ENCODE peak calls at places on chromosomes 6 and 20, in seven cellular contexts. B is nephron progenitor cell, L is fibroblast of the aortic adventitia, U is WTC11, Y is BE2C, E is heart right ventricle, R is GM12865. D is an unnamed sample.

GRCh38 chr6:20034408-20034769 is 177.9 kb downstream of the MBOAT1 start:
- DNase-seq in U (no peak), R (no peak), L (no peak), E (no peak), Y (no peak), B (no peak), D (no peak)

GRCh38 chr20:60000271-60001026 is 42.2 kb downstream of the CDH26 start:
- DNase-seq in U (no peak), R (no peak), B (no peak), L (no peak), Y (no peak), E (no peak), D (no peak)

GRCh38 chr20:944774-945410 is 28.8 kb upstream of the ANGPT4 start:
- DNase-seq in R (no peak), B (no peak), E (no peak), Y (no peak), U (peak), L (no peak), D (no peak)

GRCh38 chr20:53752583-53752970 is 158.9 kb upstream of the ZNF217 start:
- DNase-seq in B (no peak), U (no peak), Y (no peak), R (no peak), L (no peak), E (no peak), D (no peak)

GRCh38 chr20:25270829-25271251 is 23.0 kb downstream of the PYGB start:
- DNase-seq in E (no peak), U (peak), B (no peak), Y (peak), R (no peak), L (no peak), D (no peak)

GRCh38 chr20:58045156-58045555 is 183.3 kb downstream of the ANKRD60 start:
- DNase-seq in R (no peak), B (no peak), U (no peak), E (no peak), L (no peak), Y (no peak), D (no peak)

GRCh38 chr20:45307076-45307645 is 521 bp downstream of the RBPJL start:
- DNase-seq in B (peak), R (no peak), E (no peak), U (peak), L (no peak), Y (no peak), D (no peak)

GRCh38 chr6:38975621-38976049 is 72.9 kb upstream of the GLP1R start:
- DNase-seq in E (no peak), Y (no peak), U (no peak), L (peak), B (no peak), R (no peak), D (no peak)

GRCh38 chr6:148548065-148548748 is 198.6 kb upstream of the UST start:
- DNase-seq in E (peak), Y (peak), R (no peak), B (no peak), L (peak), U (no peak), D (no peak)

GRCh38 chr6:116034327-116034726 is 26.4 kb downstream of the FRK start:
- DNase-seq in U (no peak), E (no peak), B (no peak), L (peak), R (no peak), Y (no peak), D (no peak)

GRCh38 chr6:37125779-37126553 is 44.0 kb upstream of the PIM1 start:
- DNase-seq in E (no peak), R (no peak), U (peak), Y (no peak), L (no peak), B (peak), D (no peak)

GRCh38 chr6:148827421-148827820 is 80.6 kb downstream of the UST start:
- DNase-seq in B (no peak), E (no peak), L (peak), U (no peak), Y (no peak), R (no peak), D (no peak)

GRCh38 chr20:50226093-50226974 is 35.7 kb downstream of the CEBPB start:
- DNase-seq in E (no peak), U (no peak), Y (no peak), B (no peak), R (no peak), L (peak), D (no peak)

GRCh38 chr6:53233309-53233708 is 84.7 kb upstream of the GCM1 start:
- DNase-seq in Y (no peak), U (no peak), E (no peak), B (no peak), L (no peak), R (no peak), D (no peak)

GRCh38 chr20:48313346-48313745 is 514.5 kb downstream of the PREX1 start:
- DNase-seq in Y (no peak), B (no peak), U (no peak), L (no peak), R (no peak), E (no peak), D (no peak)

GRCh38 chr6:112004397-112005341 is 49.2 kb upstream of the CCN6 start:
- DNase-seq in U (no peak), Y (no peak), E (no peak), L (peak), B (no peak), R (no peak), D (no peak)

GRCh38 chr6:132215805-132216204 is 185.5 kb downstream of the MOXD1 start:
- DNase-seq in U (no peak), L (no peak), E (no peak), B (no peak), R (no peak), Y (no peak), D (no peak)

GRCh38 chr6:167682546-167683027 is 144.1 kb upstream of the AFDN start:
- DNase-seq in R (no peak), B (no peak), E (no peak), Y (no peak), L (no peak), U (no peak), D (no peak)

GRCh38 chr6:134106702-134107101 is 54.3 kb upstream of the SLC2A12 start:
- DNase-seq in E (no peak), B (no peak), U (no peak), L (no peak), R (no peak), Y (no peak), D (no peak)

GRCh38 chr6:81003156-81003555 is 749.3 kb downstream of the TENT5A start:
- DNase-seq in Y (no peak), E (no peak), R (no peak), B (no peak), U (no peak), L (peak), D (no peak)

GRCh38 chr6:41371992-41372525 is 36.7 kb downstream of the NCR2 start:
- DNase-seq in E (no peak), Y (no peak), R (no peak), B (peak), U (peak), L (peak), D (peak)

GRCh38 chr6:35427851-35428321 is 24.3 kb upstream of the FANCE start:
- DNase-seq in E (no peak), R (no peak), U (no peak), Y (no peak), B (no peak), L (peak), D (no peak)

GRCh38 chr20:9807176-9807575 is 31.7 kb downstream of the PAK5 start:
- DNase-seq in R (no peak), L (no peak), E (no peak), Y (no peak), U (no peak), B (no peak), D (no peak)

GRCh38 chr6:12414096-12414675 is 124.0 kb downstream of the EDN1 start:
- DNase-seq in U (no peak), L (peak), B (no peak), R (no peak), E (no peak), Y (no peak), D (no peak)

GRCh38 chr6:158321960-158322359 is 9.7 kb downstream of the TULP4 start:
- DNase-seq in B (no peak), E (no peak), Y (no peak), R (no peak), U (no peak), L (peak), D (no peak)

GRCh38 chr20:47238780-47239769 is 117.4 kb downstream of the ZMYND8 start:
- DNase-seq in L (no peak), E (no peak), R (no peak), B (no peak), U (no peak), Y (no peak), D (no peak)

GRCh38 chr20:47598911-47599745 is 97.4 kb downstream of the NCOA3 start:
- DNase-seq in Y (no peak), E (no peak), B (no peak), L (no peak), R (no peak), U (no peak), D (no peak)

GRCh38 chr6:125230674-125231073 is 71.1 kb downstream of the HDDC2 start:
- DNase-seq in E (no peak), U (no peak), L (peak), B (no peak), Y (no peak), R (no peak), D (no peak)

GRCh38 chr20:8853805-8854338 is 215.0 kb upstream of the PLCB4 start:
- DNase-seq in R (peak), L (peak), E (no peak), U (no peak), B (peak), Y (peak), D (peak)

GRCh38 chr6:51360287-51360686 is 541.6 kb downstream of the TFAP2B start:
- DNase-seq in L (no peak), R (no peak), Y (no peak), B (no peak), U (no peak), E (no peak), D (no peak)

GRCh38 chr6:161273752-161274487 is at the start of gene AGPAT4:
- DNase-seq in Y (peak), E (no peak), B (peak), L (peak), R (peak), U (peak), D (peak)

GRCh38 chr6:3011592-3011991 is 11.9 kb downstream of the NQO2 start:
- DNase-seq in L (no peak), R (no peak), U (no peak), E (no peak), B (no peak), Y (no peak), D (no peak)

GRCh38 chr20:11098888-11099287 is 425.1 kb upstream of the JAG1 start:
- DNase-seq in U (peak), E (no peak), L (no peak), B (no peak), R (no peak), Y (no peak), D (no peak)

GRCh38 chr6:52391599-52391998 is 28.5 kb upstream of the EFHC1 start:
- DNase-seq in E (no peak), U (no peak), L (no peak), B (no peak), R (no peak), Y (no peak), D (no peak)

GRCh38 chr6:5379647-5380242 is 118.4 kb downstream of the FARS2 start:
- DNase-seq in B (peak), U (peak), R (peak), Y (peak), L (peak), E (no peak), D (peak)

GRCh38 chr20:2652724-2653510 is 485 bp downstream of the NOP56 start:
- DNase-seq in Y (peak), E (peak), U (no peak), B (no peak), L (peak), R (peak), D (peak)

DNA sequence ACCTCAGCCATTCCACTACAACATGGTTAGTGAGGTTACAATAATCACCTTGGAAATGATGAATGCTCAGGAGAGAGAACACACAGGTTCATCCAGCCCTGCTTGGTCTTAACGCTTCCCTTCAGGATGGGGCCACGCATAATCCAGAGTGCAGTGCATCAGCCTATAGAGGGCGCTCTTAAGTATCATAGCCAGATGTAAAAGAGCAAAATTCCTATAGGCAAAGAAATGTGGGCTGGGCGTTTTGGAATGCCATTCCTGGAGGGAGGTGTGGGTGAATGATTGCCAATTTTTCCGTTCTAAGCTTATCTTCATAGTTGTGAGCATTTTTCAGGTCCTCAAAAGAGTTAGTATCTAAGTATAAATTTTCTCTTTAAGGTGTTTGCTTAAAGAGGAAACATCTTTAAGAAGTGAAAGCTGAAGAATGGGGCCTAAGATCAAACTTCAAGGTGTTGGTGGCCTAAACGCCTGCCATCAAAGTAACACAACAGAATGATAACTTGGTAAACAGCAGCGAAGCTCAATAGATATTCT is 1.8 kb downstream of the RIPOR2 start:
- DNase-seq in U (peak), Y (peak), E (no peak), L (no peak), B (peak), R (peak), D (no peak)
- TF ChIP-seq CTCF in U (peak), Y (peak), E (peak), L (peak), B (peak), R (peak), D (peak)

GRCh38 chr6:78578430-78578829 is 288.9 kb upstream of the IRAK1BP1 start:
- DNase-seq in B (no peak), Y (no peak), U (no peak), L (no peak), E (no peak), R (no peak), D (no peak)
- TF ChIP-seq CTCF in B (no peak), Y (no peak), U (no peak), L (no peak), E (no peak), R (no peak), D (no peak)

GRCh38 chr6:142462260-142462659 is 160.5 kb downstream of the ADGRG6 start:
- DNase-seq in E (no peak), U (peak), R (no peak), L (no peak), B (no peak), Y (no peak), D (no peak)
- TF ChIP-seq CTCF in E (no peak), U (no peak), R (peak), L (peak), B (no peak), Y (peak), D (no peak)

DNA sequence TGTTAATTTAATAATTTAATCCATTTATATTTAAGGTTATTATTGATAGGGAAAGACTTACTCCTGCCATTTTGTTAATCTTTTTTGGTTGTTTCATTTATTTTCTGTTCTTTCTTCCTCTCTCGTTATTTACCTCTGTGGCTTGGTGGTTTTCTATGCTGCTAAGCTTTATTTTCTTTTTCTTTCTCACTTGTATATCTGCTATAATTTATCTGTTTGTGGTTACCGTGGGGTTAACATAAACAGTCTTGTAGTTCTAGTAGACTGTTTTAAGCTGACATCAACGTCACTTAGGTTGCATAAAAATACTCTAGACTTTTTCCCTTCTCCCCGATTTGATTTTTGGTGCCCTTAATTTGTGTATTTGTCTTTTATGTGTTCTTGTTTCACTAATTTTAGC is 381.3 kb upstream of the SPTLC3 start:
- DNase-seq in R (no peak), U (no peak), E (no peak), B (no peak), Y (no peak), L (no peak), D (no peak)
- TF ChIP-seq CTCF in R (no peak), U (no peak), E (no peak), B (no peak), Y (no peak), L (no peak), D (no peak)

DNA sequence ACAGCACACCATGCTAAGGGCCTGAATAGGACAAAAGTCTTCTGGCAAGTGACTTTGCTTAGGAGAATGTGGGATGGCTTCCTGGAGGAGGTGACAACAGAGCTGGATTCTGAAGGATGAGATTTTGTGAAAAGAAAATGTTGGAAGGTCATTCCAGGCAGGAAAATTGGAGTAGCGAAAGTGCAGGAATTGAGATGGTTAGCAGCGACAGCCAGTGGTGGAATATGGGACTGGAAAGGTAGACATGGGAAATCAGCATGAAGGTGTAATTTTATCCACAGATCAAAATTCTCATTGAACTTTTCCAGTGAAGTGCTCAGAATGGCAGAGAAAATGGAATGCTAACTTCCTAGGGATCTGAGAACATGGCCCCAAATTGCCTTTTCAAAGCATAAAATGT is 5.7 kb upstream of the BACH2 start:
- DNase-seq in U (no peak), B (no peak), E (no peak), L (no peak), Y (no peak), R (no peak), D (no peak)
- TF ChIP-seq CTCF in U (no peak), B (no peak), E (no peak), L (peak), Y (peak), R (no peak), D (no peak)

GRCh38 chr6:169487579-169488205 is 214.1 kb downstream of the WDR27 start:
- DNase-seq in R (no peak), Y (no peak), E (no peak), L (peak), U (no peak), B (no peak), D (no peak)
- TF ChIP-seq CTCF in R (no peak), Y (peak), E (peak), L (no peak), U (no peak), B (no peak), D (no peak)

DNA sequence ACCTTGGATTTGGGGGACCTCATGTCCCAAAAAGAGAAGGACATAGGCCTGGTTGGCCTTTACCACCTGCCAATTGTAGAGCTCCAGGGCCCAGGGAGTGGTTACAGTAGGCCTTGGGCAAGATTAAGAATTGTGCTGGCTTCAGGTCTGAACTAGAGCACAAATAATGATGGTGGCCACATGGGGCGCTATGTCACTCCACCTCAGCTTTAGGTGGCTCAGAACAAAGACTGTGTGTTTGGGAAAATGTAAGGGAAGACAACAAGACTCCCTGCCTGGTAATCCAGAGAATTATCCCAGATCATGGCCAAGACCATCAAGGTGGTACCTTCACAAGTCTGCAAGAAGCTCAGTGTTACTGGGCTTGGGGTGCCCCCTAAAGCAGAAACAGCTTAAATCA is 224.9 kb upstream of the OPRM1 start:
- DNase-seq in U (peak), L (no peak), E (no peak), B (no peak), R (peak), Y (no peak), D (no peak)
- TF ChIP-seq CTCF in U (peak), L (no peak), E (no peak), B (no peak), R (peak), Y (peak), D (peak)

DNA sequence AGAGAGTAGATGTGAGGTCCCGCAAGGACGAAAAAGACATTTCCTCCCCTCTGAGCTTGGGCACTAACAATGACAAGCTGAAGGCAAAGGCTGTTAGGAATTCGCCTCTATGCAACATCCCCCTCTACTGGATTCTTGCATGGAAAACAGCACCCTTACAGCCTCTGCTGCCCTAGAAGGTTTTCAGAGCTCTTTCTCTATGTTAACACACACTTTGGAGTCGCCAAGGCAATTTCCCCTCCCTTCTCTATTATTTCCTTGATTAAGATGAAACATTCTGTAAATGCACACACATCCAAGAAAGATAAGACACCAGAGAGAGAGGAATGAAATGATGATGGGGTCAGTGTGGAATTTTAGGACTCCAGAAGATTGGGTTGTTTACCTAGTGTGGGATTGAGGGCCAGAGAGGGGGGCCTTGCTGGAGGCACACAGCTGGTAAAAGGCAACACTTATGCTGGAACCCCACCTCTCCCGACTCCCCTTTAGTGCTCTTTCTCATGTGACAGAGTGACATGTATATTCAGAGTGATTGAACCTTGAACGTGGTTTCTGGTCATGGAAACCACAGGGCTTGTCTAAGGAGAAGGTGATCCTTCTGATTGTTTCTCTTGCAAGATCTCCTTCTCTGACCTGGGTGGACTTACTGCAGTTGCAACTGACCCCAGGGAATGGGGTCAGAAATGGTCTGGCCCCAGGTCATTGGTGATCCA is 300.7 kb downstream of the CLIC5 start:
- DNase-seq in Y (peak), B (peak), U (peak), E (no peak), L (peak), R (peak), D (peak)
- TF ChIP-seq CTCF in Y (peak), B (peak), U (peak), E (peak), L (peak), R (peak), D (peak)

D was measured in GM13977.